ENCODE peak calls at places on chromosome 20, in seven cellular contexts. S, Z, W, H, Q, F and B are unnamed samples.

GRCh38 chr20:58892126-58892931 is 39.8 kb downstream of the GNAS start:
- DNase-seq in S (peak; percentile 82), Z (peak; percentile 85), W (peak; percentile 88), H (peak; percentile 80), Q (peak; percentile 60), F (peak; percentile 80), B (peak; percentile 67)

GRCh38 chr20:1383621-1384404 is 9.0 kb downstream of the FKBP1A start:
- DNase-seq in S (no peak), Z (no peak), W (no peak), H (no peak), Q (no peak), F (no peak), B (no peak)

GRCh38 chr20:63534427-63534830 is 2.7 kb downstream of the PTK6 start:
- DNase-seq in S (no peak), Z (no peak), W (no peak), H (no peak), Q (no peak), F (no peak), B (no peak)

GRCh38 chr20:14491436-14491835 is 154.0 kb upstream of the FLRT3 start:
- DNase-seq in S (no peak), Z (no peak), W (no peak), H (no peak), Q (no peak), F (no peak), B (no peak)

GRCh38 chr20:62768815-62769287 is 27.4 kb upstream of the MRGBP start:
- DNase-seq in S (peak; percentile 58), Z (no peak), W (no peak), H (peak; percentile 41), Q (no peak), F (no peak), B (peak; percentile 82)

GRCh38 chr20:26169506-26169905 is 472.9 kb upstream of the ZNF337 start:
- DNase-seq in S (no peak), Z (no peak), W (no peak), H (no peak), Q (no peak), F (no peak), B (no peak)

GRCh38 chr20:63859166-63859699 is 2.1 kb upstream of the ABHD16B start:
- DNase-seq in S (no peak), Z (no peak), W (no peak), H (no peak), Q (no peak), F (no peak), B (no peak)

GRCh38 chr20:41956316-41957050 is 338.3 kb upstream of the CHD6 start:
- DNase-seq in S (no peak), Z (peak; percentile 48), W (no peak), H (no peak), Q (no peak), F (peak; percentile 21), B (no peak)

GRCh38 chr20:62776692-62777527 is 19.4 kb upstream of the MRGBP start:
- DNase-seq in S (no peak), Z (peak; percentile 90), W (no peak), H (peak; percentile 55), Q (no peak), F (peak; percentile 61), B (peak; percentile 60)

GRCh38 chr20:750801-751200 is 17.5 kb downstream of the SLC52A3 start:
- DNase-seq in S (no peak), Z (peak; percentile 64), W (no peak), H (no peak), Q (no peak), F (peak; percentile 49), B (no peak)

GRCh38 chr20:23205656-23206055 is 119.5 kb upstream of the CD93 start:
- DNase-seq in S (no peak), Z (no peak), W (peak; percentile 87), H (peak; percentile 43), Q (peak; percentile 32), F (no peak), B (peak; percentile 63)

GRCh38 chr20:23049933-23050838 is 714 bp upstream of the THBD start:
- DNase-seq in S (peak; percentile 41), Z (no peak), W (peak; percentile 83), H (no peak), Q (peak; percentile 21), F (peak; percentile 81), B (peak; percentile 71)

GRCh38 chr20:10093087-10093591 is 58.4 kb downstream of the ANKEF1 start:
- DNase-seq in S (peak; percentile 21), Z (no peak), W (no peak), H (no peak), Q (no peak), F (peak; percentile 81), B (no peak)

GRCh38 chr20:44204156-44204831 is 6.3 kb downstream of the OSER1 start:
- DNase-seq in S (no peak), Z (peak; percentile 43), W (no peak), H (no peak), Q (no peak), F (peak; percentile 87), B (no peak)

GRCh38 chr20:62860924-62861691 is 514 bp downstream of the TCFL5 start:
- DNase-seq in S (peak; percentile 65), Z (peak; percentile 27), W (peak; percentile 68), H (no peak), Q (no peak), F (peak; percentile 29), B (no peak)

GRCh38 chr20:10218536-10219451 is at the start of gene SNAP25:
- DNase-seq in S (peak; percentile 88), Z (peak; percentile 61), W (peak; percentile 60), H (peak; percentile 22), Q (no peak), F (peak; percentile 97), B (peak; percentile 41)

GRCh38 chr20:61899971-61900370 is 165.7 kb downstream of the TAF4 start:
- DNase-seq in S (peak; percentile 62), Z (no peak), W (no peak), H (no peak), Q (no peak), F (no peak), B (no peak)

GRCh38 chr20:13274311-13274965 is 53.4 kb downstream of the ISM1 start:
- DNase-seq in S (no peak), Z (no peak), W (no peak), H (no peak), Q (no peak), F (no peak), B (no peak)

GRCh38 chr20:25865715-25866656 is 169.3 kb upstream of the ZNF337 start:
- DNase-seq in S (peak; percentile 76), Z (peak; percentile 39), W (no peak), H (peak; percentile 71), Q (no peak), F (peak; percentile 82), B (peak; percentile 78)

GRCh38 chr20:40265872-40266533 is 423.0 kb downstream of the MAFB start:
- DNase-seq in S (no peak), Z (no peak), W (no peak), H (peak; percentile 35), Q (no peak), F (peak; percentile 23), B (peak; percentile 39)

GRCh38 chr20:38192323-38192885 is 27.3 kb upstream of the TGM2 start:
- DNase-seq in S (no peak), Z (no peak), W (no peak), H (no peak), Q (no peak), F (no peak), B (no peak)

GRCh38 chr20:4883546-4883945 is 117.8 kb downstream of the SLC23A2 start:
- DNase-seq in S (no peak), Z (no peak), W (no peak), H (no peak), Q (no peak), F (no peak), B (no peak)

GRCh38 chr20:22430154-22430745 is 154.1 kb downstream of the FOXA2 start:
- DNase-seq in S (no peak), Z (peak; percentile 44), W (no peak), H (no peak), Q (no peak), F (peak; percentile 88), B (no peak)

GRCh38 chr20:44969320-44969879 is 3.1 kb downstream of the STK4 start:
- DNase-seq in S (no peak), Z (no peak), W (no peak), H (no peak), Q (no peak), F (no peak), B (no peak)

GRCh38 chr20:13430346-13431002 is 208.3 kb downstream of the TASP1 start:
- DNase-seq in S (no peak), Z (no peak), W (no peak), H (no peak), Q (no peak), F (peak; percentile 35), B (no peak)

GRCh38 chr20:22966787-22967464 is 68.2 kb upstream of the SSTR4 start:
- DNase-seq in S (no peak), Z (no peak), W (no peak), H (no peak), Q (no peak), F (no peak), B (no peak)

GRCh38 chr20:18527836-18528235 is 20.1 kb downstream of the SEC23B start:
- DNase-seq in S (no peak), Z (no peak), W (no peak), H (no peak), Q (no peak), F (no peak), B (no peak)

GRCh38 chr20:42875581-42875980 is 314.1 kb downstream of the PTPRT start:
- DNase-seq in S (no peak), Z (no peak), W (no peak), H (no peak), Q (no peak), F (no peak), B (no peak)

GRCh38 chr20:1946762-1947534 is 46.9 kb downstream of the PDYN start:
- DNase-seq in S (peak; percentile 58), Z (no peak), W (peak; percentile 73), H (no peak), Q (peak; percentile 26), F (no peak), B (peak; percentile 29)

GRCh38 chr20:4045082-4045481 is 29.7 kb upstream of the RNF24 start:
- DNase-seq in S (no peak), Z (no peak), W (no peak), H (no peak), Q (no peak), F (no peak), B (no peak)

GRCh38 chr20:8601542-8601912 is 467.4 kb upstream of the PLCB4 start:
- DNase-seq in S (no peak), Z (no peak), W (no peak), H (no peak), Q (no peak), F (no peak), B (no peak)
- TF ChIP-seq EP300 in S (no peak), Z (no peak), W (no peak), H (no peak), Q (no peak), F (no peak), B (no peak)

GRCh38 chr20:19926581-19926980 is 90.6 kb upstream of the NAA20 start:
- DNase-seq in S (no peak), Z (no peak), W (no peak), H (no peak), Q (no peak), F (no peak), B (no peak)
- H3K27ac ChIP-seq in S (no peak overlapping the region), Z (no peak overlapping the region), W (no peak overlapping the region), H (no peak overlapping the region), Q (no peak overlapping the region), F (no peak overlapping the region), B (no peak overlapping the region)

GRCh38 chr20:59912609-59913008 is 20.8 kb downstream of the SYCP2 start:
- DNase-seq in S (no peak), Z (no peak), W (no peak), H (no peak), Q (no peak), F (no peak), B (no peak)
- TF ChIP-seq EP300 in S (no peak), Z (no peak), W (no peak), H (no peak), Q (no peak), F (no peak), B (no peak)

GRCh38 chr20:53838311-53838873 is 232.0 kb downstream of the BCAS1 start:
- DNase-seq in S (no peak), Z (no peak), W (no peak), H (peak; percentile 90), Q (no peak), F (no peak), B (no peak)
- H3K27ac ChIP-seq in S (no peak overlapping the region), Z (no peak overlapping the region), W (no peak overlapping the region), H (peak overlapping the region; percentile 83), Q (no peak overlapping the region), F (no peak overlapping the region), B (peak overlapping the region; percentile 66)